ENCODE peak calls at places on chromosomes 13 and 19, in seven cellular contexts. One of them, this sample, is unnamed.

GRCh38 chr13:112587359-112587766 is 590 bp downstream of the TUBGCP3 start:
- DNase-seq in pancreas: peak; percentile 89
- DNase-seq in thoracic aorta: peak; percentile 60
- DNase-seq in AG04450: peak; percentile 67
- DNase-seq in neural crest cell: peak; percentile 63
- DNase-seq in CD8-positive, alpha-beta T cell: peak; percentile 72
- DNase-seq in cardiac fibroblast: peak; percentile 81
- DNase-seq in this sample: peak; percentile 85

GRCh38 chr13:35909837-35910236 is 221.3 kb downstream of the DCLK1 start:
- DNase-seq in pancreas: no peak
- DNase-seq in thoracic aorta: no peak
- DNase-seq in AG04450: no peak
- DNase-seq in neural crest cell: no peak
- DNase-seq in CD8-positive, alpha-beta T cell: no peak
- DNase-seq in cardiac fibroblast: no peak
- DNase-seq in this sample: no peak

GRCh38 chr13:50200988-50201387 is 185.7 kb downstream of the KCNRG start:
- DNase-seq in pancreas: no peak
- DNase-seq in thoracic aorta: no peak
- DNase-seq in AG04450: no peak
- DNase-seq in neural crest cell: no peak
- DNase-seq in CD8-positive, alpha-beta T cell: no peak
- DNase-seq in cardiac fibroblast: peak; percentile 11
- DNase-seq in this sample: no peak

GRCh38 chr19:35216833-35217707 is 11.5 kb downstream of the FAM187B start:
- DNase-seq in pancreas: no peak
- DNase-seq in thoracic aorta: no peak
- DNase-seq in AG04450: no peak
- DNase-seq in neural crest cell: no peak
- DNase-seq in CD8-positive, alpha-beta T cell: peak; percentile 53
- DNase-seq in cardiac fibroblast: no peak
- DNase-seq in this sample: no peak

GRCh38 chr13:33106656-33107402 is 90.6 kb downstream of the KL start:
- DNase-seq in pancreas: no peak
- DNase-seq in thoracic aorta: no peak
- DNase-seq in AG04450: no peak
- DNase-seq in neural crest cell: no peak
- DNase-seq in CD8-positive, alpha-beta T cell: no peak
- DNase-seq in cardiac fibroblast: no peak
- DNase-seq in this sample: no peak

GRCh38 chr13:52599037-52599852 is 43.0 kb upstream of the HNRNPA1L2 start:
- DNase-seq in pancreas: no peak
- DNase-seq in thoracic aorta: no peak
- DNase-seq in AG04450: no peak
- DNase-seq in neural crest cell: no peak
- DNase-seq in CD8-positive, alpha-beta T cell: no peak
- DNase-seq in cardiac fibroblast: peak; percentile 83
- DNase-seq in this sample: no peak

GRCh38 chr13:113623491-113624234 is 34.3 kb downstream of the ATP4B start:
- DNase-seq in pancreas: peak; percentile 52
- DNase-seq in thoracic aorta: no peak
- DNase-seq in AG04450: no peak
- DNase-seq in neural crest cell: peak; percentile 14
- DNase-seq in CD8-positive, alpha-beta T cell: no peak
- DNase-seq in cardiac fibroblast: peak; percentile 15
- DNase-seq in this sample: no peak

GRCh38 chr13:99740261-99740979 is 231.1 kb downstream of the ZIC5 start:
- DNase-seq in pancreas: no peak
- DNase-seq in thoracic aorta: no peak
- DNase-seq in AG04450: no peak
- DNase-seq in neural crest cell: no peak
- DNase-seq in CD8-positive, alpha-beta T cell: no peak
- DNase-seq in cardiac fibroblast: no peak
- DNase-seq in this sample: no peak

GRCh38 chr19:794989-795658 is 2.1 kb upstream of the PTBP1 start:
- DNase-seq in pancreas: peak; percentile 85
- DNase-seq in thoracic aorta: no peak
- DNase-seq in AG04450: no peak
- DNase-seq in neural crest cell: no peak
- DNase-seq in CD8-positive, alpha-beta T cell: no peak
- DNase-seq in cardiac fibroblast: no peak
- DNase-seq in this sample: no peak

GRCh38 chr13:98246538-98247172 is 69.6 kb upstream of the RNF113B start:
- DNase-seq in pancreas: no peak
- DNase-seq in thoracic aorta: no peak
- DNase-seq in AG04450: no peak
- DNase-seq in neural crest cell: no peak
- DNase-seq in CD8-positive, alpha-beta T cell: no peak
- DNase-seq in cardiac fibroblast: no peak
- DNase-seq in this sample: no peak

GRCh38 chr13:33052446-33052845 is 36.2 kb downstream of the KL start:
- DNase-seq in pancreas: no peak
- DNase-seq in thoracic aorta: no peak
- DNase-seq in AG04450: peak; percentile 23
- DNase-seq in neural crest cell: no peak
- DNase-seq in CD8-positive, alpha-beta T cell: no peak
- DNase-seq in cardiac fibroblast: no peak
- DNase-seq in this sample: no peak

GRCh38 chr13:112968910-112969691 is at the start of gene MCF2L:
- DNase-seq in pancreas: peak; percentile 76
- DNase-seq in thoracic aorta: no peak
- DNase-seq in AG04450: no peak
- DNase-seq in neural crest cell: peak; percentile 30
- DNase-seq in CD8-positive, alpha-beta T cell: peak; percentile 69
- DNase-seq in cardiac fibroblast: peak; percentile 42
- DNase-seq in this sample: peak; percentile 70

GRCh38 chr13:93147293-93147645 is 79.3 kb upstream of the GPC6 start:
- DNase-seq in pancreas: no peak
- DNase-seq in thoracic aorta: no peak
- DNase-seq in AG04450: no peak
- DNase-seq in neural crest cell: no peak
- DNase-seq in CD8-positive, alpha-beta T cell: no peak
- DNase-seq in cardiac fibroblast: no peak
- DNase-seq in this sample: no peak

GRCh38 chr13:26300140-26300539 is 46.2 kb downstream of the CDK8 start:
- DNase-seq in pancreas: no peak
- DNase-seq in thoracic aorta: no peak
- DNase-seq in AG04450: no peak
- DNase-seq in neural crest cell: no peak
- DNase-seq in CD8-positive, alpha-beta T cell: no peak
- DNase-seq in cardiac fibroblast: peak; percentile 73
- DNase-seq in this sample: no peak

GRCh38 chr19:44869728-44870470 is 21.2 kb upstream of the TOMM40 start:
- DNase-seq in pancreas: peak; percentile 27
- DNase-seq in thoracic aorta: no peak
- DNase-seq in AG04450: peak; percentile 46
- DNase-seq in neural crest cell: no peak
- DNase-seq in CD8-positive, alpha-beta T cell: no peak
- DNase-seq in cardiac fibroblast: peak; percentile 71
- DNase-seq in this sample: no peak

GRCh38 chr13:110715395-110716234 is 2.1 kb downstream of the ING1 start:
- DNase-seq in pancreas: peak; percentile 98
- DNase-seq in thoracic aorta: peak; percentile 98
- DNase-seq in AG04450: peak; percentile 99
- DNase-seq in neural crest cell: peak; percentile 88
- DNase-seq in CD8-positive, alpha-beta T cell: peak; percentile 93
- DNase-seq in cardiac fibroblast: peak; percentile 100
- DNase-seq in this sample: peak; percentile 97
- TF ChIP-seq CTCF in pancreas: no peak
- TF ChIP-seq CTCF in thoracic aorta: peak; percentile 9
- TF ChIP-seq CTCF in AG04450: peak; percentile 35
- TF ChIP-seq CTCF in neural crest cell: peak; percentile 23
- TF ChIP-seq CTCF in CD8-positive, alpha-beta T cell: no peak
- TF ChIP-seq CTCF in cardiac fibroblast: no peak
- TF ChIP-seq CTCF in this sample: no peak

GRCh38 chr19:3064011-3064330 is 1.7 kb upstream of the TLE5 start:
- DNase-seq in pancreas: no peak
- DNase-seq in thoracic aorta: no peak
- DNase-seq in AG04450: no peak
- DNase-seq in neural crest cell: no peak
- DNase-seq in CD8-positive, alpha-beta T cell: no peak
- DNase-seq in cardiac fibroblast: no peak
- DNase-seq in this sample: no peak

GRCh38 chr19:3062165-3063105 is at the start of gene TLE5:
- DNase-seq in pancreas: peak; percentile 92
- DNase-seq in thoracic aorta: no peak
- DNase-seq in AG04450: no peak
- DNase-seq in neural crest cell: no peak
- DNase-seq in CD8-positive, alpha-beta T cell: peak; percentile 74
- DNase-seq in cardiac fibroblast: peak; percentile 32
- DNase-seq in this sample: peak; percentile 59

GRCh38 chr19:3059653-3060052 is 2.6 kb downstream of the TLE5 start:
- DNase-seq in pancreas: no peak
- DNase-seq in thoracic aorta: no peak
- DNase-seq in AG04450: no peak
- DNase-seq in neural crest cell: no peak
- DNase-seq in CD8-positive, alpha-beta T cell: no peak
- DNase-seq in cardiac fibroblast: no peak
- DNase-seq in this sample: no peak

GRCh38 chr19:3060852-3061182 is 1.5 kb downstream of the TLE5 start:
- DNase-seq in pancreas: no peak
- DNase-seq in thoracic aorta: no peak
- DNase-seq in AG04450: no peak
- DNase-seq in neural crest cell: no peak
- DNase-seq in CD8-positive, alpha-beta T cell: no peak
- DNase-seq in cardiac fibroblast: no peak
- DNase-seq in this sample: no peak

GRCh38 chr19:3061214-3062161 is 807 bp downstream of the TLE5 start:
- DNase-seq in pancreas: peak; percentile 82
- DNase-seq in thoracic aorta: no peak
- DNase-seq in AG04450: no peak
- DNase-seq in neural crest cell: no peak
- DNase-seq in CD8-positive, alpha-beta T cell: peak; percentile 81
- DNase-seq in cardiac fibroblast: peak; percentile 25
- DNase-seq in this sample: no peak
- TF ChIP-seq CTCF in pancreas: no peak
- TF ChIP-seq CTCF in thoracic aorta: no peak
- TF ChIP-seq CTCF in AG04450: peak; percentile 39
- TF ChIP-seq CTCF in neural crest cell: peak; percentile 43
- TF ChIP-seq CTCF in CD8-positive, alpha-beta T cell: peak; percentile 16
- TF ChIP-seq CTCF in cardiac fibroblast: peak; percentile 2
- TF ChIP-seq CTCF in this sample: no peak

DNA sequence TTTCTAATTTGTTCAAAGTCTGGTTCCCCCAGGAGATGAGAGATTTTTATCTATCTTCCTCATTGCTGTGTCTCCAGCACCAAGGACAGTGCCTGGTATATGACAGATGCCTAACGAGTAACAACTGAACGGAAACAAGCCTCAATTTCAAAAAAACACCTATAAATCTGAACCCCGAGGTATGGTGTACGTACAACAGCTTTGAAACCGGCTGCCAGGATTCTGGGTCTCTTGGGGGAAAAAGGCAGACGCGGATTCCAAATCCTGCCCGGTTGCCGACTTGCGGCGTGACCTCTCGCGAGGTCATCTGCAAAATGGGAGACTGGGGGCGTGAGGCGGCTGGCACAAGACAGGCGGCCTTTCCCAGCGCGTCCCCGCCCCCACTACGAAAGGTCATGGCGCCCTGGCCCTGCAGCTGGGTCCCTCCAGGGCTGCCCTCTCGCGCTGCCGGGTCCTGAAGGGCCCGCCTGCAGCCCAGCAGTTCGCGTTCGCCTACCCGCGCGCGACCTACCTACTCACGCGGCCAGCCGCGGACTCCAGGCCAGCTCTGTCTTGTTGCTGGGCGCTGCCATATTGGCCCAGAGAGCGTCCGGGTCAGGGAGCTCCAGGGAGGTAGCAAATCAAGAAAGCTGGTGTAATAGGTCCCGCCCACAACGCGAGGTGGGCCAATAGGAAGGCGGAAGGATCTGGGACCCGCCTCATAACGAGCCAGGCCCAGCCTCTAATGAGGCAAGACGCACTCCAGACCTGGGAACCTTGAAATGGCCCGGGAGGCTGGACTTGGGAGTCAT is at the start of gene ECSIT:
- DNase-seq in pancreas: peak; percentile 99
- DNase-seq in thoracic aorta: peak; percentile 98
- DNase-seq in AG04450: peak; percentile 97
- DNase-seq in neural crest cell: peak; percentile 92
- DNase-seq in CD8-positive, alpha-beta T cell: peak; percentile 90
- DNase-seq in cardiac fibroblast: peak; percentile 99
- DNase-seq in this sample: peak; percentile 95
- TF ChIP-seq CTCF in pancreas: no peak
- TF ChIP-seq CTCF in thoracic aorta: no peak
- TF ChIP-seq CTCF in AG04450: no peak
- TF ChIP-seq CTCF in neural crest cell: no peak
- TF ChIP-seq CTCF in CD8-positive, alpha-beta T cell: no peak
- TF ChIP-seq CTCF in cardiac fibroblast: no peak
- TF ChIP-seq CTCF in this sample: no peak

DNA sequence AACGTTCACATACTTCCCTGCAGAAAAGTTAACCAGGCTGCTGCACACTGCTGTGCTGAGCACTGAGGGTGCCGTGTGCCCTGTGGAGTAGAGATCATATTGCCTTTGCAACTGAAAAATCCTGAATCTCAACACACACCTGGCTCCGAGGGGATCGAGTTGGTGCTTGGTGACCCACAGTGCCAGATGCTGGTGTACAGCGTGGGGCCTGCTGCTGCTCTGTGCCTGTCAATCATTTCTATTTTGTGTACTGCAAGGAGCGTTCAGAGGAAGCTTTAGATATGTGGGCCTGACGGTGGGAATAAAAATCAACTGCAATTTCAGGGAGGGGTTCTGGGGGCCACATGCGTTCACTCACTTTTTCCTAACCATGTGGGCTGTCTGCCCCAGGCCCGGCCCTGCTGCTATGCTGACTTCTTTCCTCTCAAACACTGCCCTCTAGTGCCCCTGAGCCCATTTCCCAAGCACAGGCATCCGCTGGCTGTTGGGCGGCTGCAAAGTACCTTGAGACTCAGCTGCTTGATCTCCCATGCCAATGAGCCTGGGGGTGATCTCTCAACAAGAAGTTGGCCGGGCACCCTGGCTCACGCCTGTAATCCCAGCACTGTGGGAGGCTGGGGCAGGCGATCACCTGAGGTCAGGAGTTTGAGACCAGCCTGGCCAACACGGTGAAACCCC is 9.7 kb upstream of the LENG8 start:
- DNase-seq in pancreas: peak; percentile 95
- DNase-seq in thoracic aorta: no peak
- DNase-seq in AG04450: no peak
- DNase-seq in neural crest cell: peak; percentile 59
- DNase-seq in CD8-positive, alpha-beta T cell: no peak
- DNase-seq in cardiac fibroblast: peak; percentile 37
- DNase-seq in this sample: peak; percentile 77
- TF ChIP-seq CTCF in pancreas: peak; percentile 47
- TF ChIP-seq CTCF in thoracic aorta: no peak
- TF ChIP-seq CTCF in AG04450: peak; percentile 48
- TF ChIP-seq CTCF in neural crest cell: peak; percentile 60
- TF ChIP-seq CTCF in CD8-positive, alpha-beta T cell: no peak
- TF ChIP-seq CTCF in cardiac fibroblast: peak; percentile 45
- TF ChIP-seq CTCF in this sample: peak; percentile 40

This sample was measured in glutamatergic neuron.